ENCODE peak calls at places on chromosome 7, in six cellular contexts. Z is stimulated activated CD8-positive, alpha-beta memory T cell treated with anti-CD3 and anti-CD28 coated beads, Interleukin-2, amount 100 ng/mL, for 48 hours; B is CD14-positive monocyte; F is C1 segment of cervical spinal cord; W is retina; J is AG09319. O is an unnamed sample.
A peak's percentile ranks its signal among the peaks of the same experiment; 100 is the strongest.

GRCh38 chr7:47344171-47344955 is 237.5 kb downstream of the TNS3 start:
- DNase-seq in B (no peak), Z (no peak), W (no peak), F (no peak), J (no peak), O (no peak)

GRCh38 chr7:116354171-116354545 is 143.8 kb downstream of the TES start:
- DNase-seq in W (no peak), B (no peak), F (no peak), Z (no peak), J (peak; percentile 55), O (no peak)

GRCh38 chr7:23021581-23021980 is 7.7 kb upstream of the HYCC1 start:
- DNase-seq in F (no peak), Z (no peak), J (no peak), B (no peak), W (no peak), O (no peak)

GRCh38 chr7:35725280-35725680 is 30.3 kb upstream of the HERPUD2 start:
- DNase-seq in Z (peak; percentile 27), W (no peak), F (no peak), J (no peak), B (no peak), O (no peak)

GRCh38 chr7:29871787-29872398 is 65.6 kb downstream of the WIPF3 start:
- DNase-seq in B (no peak), J (peak; percentile 25), W (no peak), F (no peak), Z (no peak), O (no peak)

GRCh38 chr7:50832744-50833143 is 50.0 kb upstream of the GRB10 start:
- DNase-seq in Z (no peak), F (no peak), J (no peak), W (no peak), B (no peak), O (no peak)

GRCh38 chr7:83648464-83649241 is at the start of gene SEMA3E:
- DNase-seq in F (no peak), J (no peak), B (no peak), Z (no peak), W (peak; percentile 79), O (no peak)

GRCh38 chr7:116674508-116675173 is 2.6 kb downstream of the MET start:
- DNase-seq in F (no peak), J (no peak), Z (no peak), W (no peak), B (no peak), O (no peak)

GRCh38 chr7:75950111-75950681 is 35.2 kb downstream of the POR start:
- DNase-seq in Z (no peak), F (no peak), J (no peak), B (peak; percentile 67), W (no peak), O (no peak)

GRCh38 chr7:94056796-94057207 is 52.6 kb upstream of the BET1 start:
- DNase-seq in B (no peak), W (no peak), F (no peak), J (peak; percentile 79), Z (no peak), O (no peak)

GRCh38 chr7:29288534-29289091 is 94.0 kb downstream of the CHN2 start:
- DNase-seq in Z (no peak), J (no peak), B (no peak), F (no peak), W (no peak), O (no peak)

GRCh38 chr7:69814421-69814962 is 216.2 kb downstream of the AUTS2 start:
- DNase-seq in B (no peak), J (peak; percentile 32), F (no peak), Z (no peak), W (peak; percentile 78), O (no peak)

GRCh38 chr7:129741011-129741410 is 129.5 kb downstream of the NRF1 start:
- DNase-seq in W (no peak), J (no peak), F (no peak), B (no peak), Z (no peak), O (no peak)

GRCh38 chr7:134737561-134738353 is 41.7 kb upstream of the CALD1 start:
- DNase-seq in Z (no peak), J (peak; percentile 82), F (no peak), B (no peak), W (no peak), O (peak; percentile 64)

GRCh38 chr7:27184342-27185012 is 555 bp downstream of the HOXA11 start:
- DNase-seq in F (no peak), J (no peak), W (peak; percentile 68), Z (no peak), B (peak; percentile 46), O (peak; percentile 67)

GRCh38 chr7:100469227-100470044 is 5.4 kb upstream of the SPACDR start:
- DNase-seq in Z (peak; percentile 77), F (no peak), J (no peak), B (peak; percentile 71), W (peak; percentile 93), O (peak; percentile 84)